ENCODE peak calls at places on chromosomes 16 and 17, in ten cellular contexts. B, Y, S, L, O, A, X, W, U and V are unnamed samples.
A peak's percentile ranks its signal among the peaks of the same experiment; 100 is the strongest.

GRCh38 chr17:60947100-60947499 is 269.4 kb downstream of the BCAS3 start:
- DNase-seq in B (no peak), Y (no peak), S (no peak), L (no peak), O (no peak), A (no peak), X (no peak), W (no peak), U (no peak), V (no peak)

GRCh38 chr16:70706948-70707465 is 21.2 kb upstream of the MTSS2 start:
- DNase-seq in B (no peak), Y (peak; percentile 74), S (peak; percentile 69), L (no peak), O (no peak), A (no peak), X (no peak), W (no peak), U (peak; percentile 56), V (no peak)

GRCh38 chr16:57178793-57179212 is 7.0 kb downstream of the PSME3IP1 start:
- DNase-seq in B (no peak), Y (no peak), S (no peak), L (no peak), O (no peak), A (no peak), X (no peak), W (no peak), U (no peak), V (no peak)

GRCh38 chr16:25264599-25264998 is 7.0 kb upstream of the ZKSCAN2 start:
- DNase-seq in B (no peak), Y (no peak), S (peak; percentile 39), L (no peak), O (no peak), A (no peak), X (no peak), W (no peak), U (peak; percentile 47), V (no peak)

GRCh38 chr17:28741358-28742349 is 2.2 kb upstream of the TRAF4 start:
- DNase-seq in B (no peak), Y (no peak), S (no peak), L (no peak), O (no peak), A (no peak), X (no peak), W (no peak), U (no peak), V (no peak)

GRCh38 chr16:49472598-49472997 is 99.0 kb downstream of the C16orf78 start:
- DNase-seq in B (no peak), Y (no peak), S (no peak), L (no peak), O (peak; percentile 27), A (no peak), X (peak; percentile 18), W (no peak), U (no peak), V (no peak)

GRCh38 chr17:33816842-33817241 is 438.2 kb upstream of the CCL2 start:
- DNase-seq in B (no peak), Y (no peak), S (no peak), L (no peak), O (no peak), A (no peak), X (no peak), W (no peak), U (no peak), V (no peak)

GRCh38 chr17:48484256-48484655 is 46.6 kb downstream of the HOXB1 start:
- DNase-seq in B (no peak), Y (no peak), S (no peak), L (no peak), O (no peak), A (no peak), X (no peak), W (no peak), U (no peak), V (no peak)

GRCh38 chr16:58556678-58557077 is 41.4 kb downstream of the SETD6 start:
- DNase-seq in B (no peak), Y (no peak), S (no peak), L (no peak), O (no peak), A (no peak), X (no peak), W (no peak), U (no peak), V (no peak)

GRCh38 chr16:60922920-60923319 is 1113.3 kb downstream of the CDH8 start:
- DNase-seq in B (no peak), Y (no peak), S (no peak), L (no peak), O (peak; percentile 20), A (no peak), X (no peak), W (no peak), U (no peak), V (no peak)

GRCh38 chr16:58464047-58464915 is 35.7 kb upstream of the NDRG4 start:
- DNase-seq in B (peak; percentile 20), Y (no peak), S (peak; percentile 51), L (no peak), O (peak; percentile 45), A (peak; percentile 60), X (no peak), W (no peak), U (no peak), V (peak; percentile 20)

GRCh38 chr17:48194097-48194550 is 86.6 kb downstream of the SNX11 start:
- DNase-seq in B (no peak), Y (no peak), S (no peak), L (no peak), O (no peak), A (no peak), X (no peak), W (no peak), U (no peak), V (no peak)

GRCh38 chr16:30808163-30808562 is 21.2 kb upstream of the ZNF629 start:
- DNase-seq in B (no peak), Y (no peak), S (no peak), L (no peak), O (no peak), A (no peak), X (no peak), W (no peak), U (no peak), V (no peak)

GRCh38 chr17:75061618-75062017 is 14.6 kb downstream of the KCTD2 start:
- DNase-seq in B (no peak), Y (no peak), S (no peak), L (no peak), O (no peak), A (no peak), X (no peak), W (no peak), U (no peak), V (no peak)

GRCh38 chr17:75063201-75063600 is 16.2 kb downstream of the KCTD2 start:
- DNase-seq in B (no peak), Y (no peak), S (no peak), L (no peak), O (no peak), A (no peak), X (no peak), W (no peak), U (no peak), V (no peak)

GRCh38 chr17:75061055-75061438 is 14.0 kb downstream of the KCTD2 start:
- DNase-seq in B (no peak), Y (no peak), S (no peak), L (no peak), O (no peak), A (no peak), X (no peak), W (no peak), U (no peak), V (no peak)

GRCh38 chr17:75060434-75061054 is 13.5 kb downstream of the KCTD2 start:
- DNase-seq in B (no peak), Y (no peak), S (no peak), L (no peak), O (no peak), A (no peak), X (no peak), W (no peak), U (no peak), V (no peak)

DNA sequence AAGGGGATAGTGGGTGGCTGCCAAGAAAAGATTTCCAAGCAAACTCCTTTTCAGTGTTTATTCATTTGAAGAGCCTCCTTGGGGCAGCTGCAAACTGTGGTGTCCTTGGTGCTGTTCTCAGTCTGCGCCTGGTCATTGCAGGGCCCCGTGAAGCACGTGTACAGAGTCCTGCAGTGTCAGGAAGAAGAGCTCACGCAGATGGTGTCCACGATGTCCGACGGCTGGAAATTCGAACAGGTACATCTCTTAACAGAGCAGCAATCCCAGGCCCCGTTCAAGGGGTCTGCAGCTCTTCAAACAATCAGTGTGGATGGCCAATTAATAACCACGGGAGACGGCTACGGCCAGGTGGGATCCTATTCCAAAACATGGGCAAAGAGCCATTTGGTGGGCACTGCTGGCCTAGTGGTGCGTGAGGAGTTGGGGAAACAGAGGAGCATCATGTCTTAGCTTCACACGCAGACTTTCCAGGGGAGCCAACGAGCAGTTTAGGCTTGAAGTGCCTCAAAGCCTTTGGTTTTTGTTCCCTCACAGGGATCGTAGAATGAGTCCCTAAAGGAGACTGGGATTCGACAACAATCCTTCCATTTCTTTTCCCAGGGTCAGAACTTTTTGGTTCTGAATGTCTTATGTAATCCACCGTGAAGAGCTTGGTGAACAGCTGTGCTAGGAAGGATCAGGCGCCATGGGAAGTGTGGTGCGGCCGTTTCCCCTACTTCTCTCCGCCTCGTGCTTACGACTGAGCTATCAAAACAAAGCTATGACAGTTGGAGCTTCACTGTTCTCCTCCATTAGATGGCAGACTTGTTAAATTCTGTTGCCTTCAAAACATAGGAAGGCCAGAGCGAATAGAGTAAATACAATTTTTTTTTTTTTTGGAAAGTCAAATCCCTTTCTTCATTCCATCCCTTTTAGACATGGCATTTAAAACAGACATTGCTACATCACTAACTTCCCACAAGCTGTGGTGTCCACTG is 12.6 kb downstream of the KCTD2 start:
- DNase-seq in B (no peak), Y (no peak), S (no peak), L (no peak), O (no peak), A (no peak), X (peak; percentile 39), W (no peak), U (peak; percentile 75), V (no peak)
- TF ChIP-seq CTCF in B (no peak), Y (peak; percentile 62), S (no peak), L (peak; percentile 31), O (peak; percentile 9), A (peak; percentile 64), X (peak; percentile 30), W (peak; percentile 39), U (peak; percentile 54), V (no peak)

GRCh38 chr17:51540151-51540550 is 279.8 kb downstream of the UTP18 start:
- DNase-seq in B (no peak), Y (no peak), S (no peak), L (no peak), O (no peak), A (peak; percentile 47), X (no peak), W (peak; percentile 3), U (no peak), V (no peak)
- TF ChIP-seq CTCF in B (no peak), Y (no peak), S (no peak), L (no peak), O (no peak), A (peak; percentile 39), X (no peak), W (peak; percentile 51), U (no peak), V (no peak)

GRCh38 chr17:81693491-81694360 is 9.4 kb upstream of the MRPL12 start:
- DNase-seq in B (no peak), Y (no peak), S (no peak), L (no peak), O (no peak), A (no peak), X (no peak), W (no peak), U (no peak), V (no peak)
- TF ChIP-seq CTCF in B (no peak), Y (peak; percentile 24), S (no peak), L (no peak), O (no peak), A (no peak), X (no peak), W (no peak), U (no peak), V (no peak)

GRCh38 chr17:39461113-39461910 is at the start of gene CDK12:
- DNase-seq in B (peak; percentile 89), Y (peak; percentile 100), S (peak; percentile 93), L (peak; percentile 98), O (peak; percentile 90), A (peak; percentile 96), X (peak; percentile 95), W (peak; percentile 90), U (peak; percentile 100), V (peak; percentile 92)
- TF ChIP-seq CTCF in B (no peak), Y (no peak), S (no peak), L (no peak), O (no peak), A (no peak), X (no peak), W (no peak), U (no peak), V (no peak)